ENCODE peak calls at places on chromosomes 6 and 20, in eight cellular contexts. O is left lung, B is ovary, C is IMR-90, F is brain microvascular endothelial cell, U is choroid plexus epithelial cell, Q is Peyer's patch, K is fibroblast of the aortic adventitia. L is an unnamed sample.

GRCh38 chr20:6835609-6836008 is 68.1 kb downstream of the BMP2 start:
- DNase-seq in O (no peak), B (no peak), C (no peak), F (no peak), U (no peak), Q (no peak), K (no peak), L (no peak)

GRCh38 chr6:133707456-133707855 is 181.5 kb upstream of the TCF21 start:
- DNase-seq in O (no peak), B (no peak), C (peak; percentile 97), F (peak; percentile 94), U (peak; percentile 91), Q (no peak), K (peak; percentile 86), L (peak; percentile 87)

GRCh38 chr6:27176096-27176495 is 71.4 kb upstream of the PRSS16 start:
- DNase-seq in O (no peak), B (peak; percentile 23), C (peak; percentile 67), F (peak; percentile 28), U (peak; percentile 23), Q (no peak), K (peak; percentile 24), L (peak; percentile 71)

GRCh38 chr6:39182604-39183003 is 46.7 kb downstream of the KCNK5 start:
- DNase-seq in O (no peak), B (no peak), C (no peak), F (no peak), U (no peak), Q (peak; percentile 39), K (no peak), L (no peak)

GRCh38 chr6:106862858-106863257 is 111.7 kb downstream of the CD24 start:
- DNase-seq in O (no peak), B (no peak), C (no peak), F (no peak), U (no peak), Q (no peak), K (no peak), L (no peak)

GRCh38 chr6:169208011-169208410 is 45.6 kb downstream of the THBS2 start:
- DNase-seq in O (no peak), B (no peak), C (no peak), F (no peak), U (no peak), Q (no peak), K (no peak), L (no peak)

GRCh38 chr6:2237001-2237400 is 8.4 kb downstream of the GMDS start:
- DNase-seq in O (no peak), B (no peak), C (peak; percentile 98), F (peak; percentile 36), U (peak; percentile 83), Q (no peak), K (peak; percentile 95), L (peak; percentile 87)

GRCh38 chr20:33119725-33120720 is 40.6 kb downstream of the BPIFB4 start:
- DNase-seq in O (no peak), B (no peak), C (no peak), F (no peak), U (no peak), Q (no peak), K (no peak), L (peak; percentile 11)

GRCh38 chr20:39778847-39779641 is 816.9 kb downstream of the DHX35 start:
- DNase-seq in O (no peak), B (no peak), C (no peak), F (no peak), U (peak; percentile 60), Q (no peak), K (peak; percentile 27), L (peak; percentile 4)

GRCh38 chr20:21968486-21968885 is 263.0 kb downstream of the PAX1 start:
- DNase-seq in O (no peak), B (no peak), C (no peak), F (no peak), U (no peak), Q (no peak), K (no peak), L (no peak)
- TF ChIP-seq CTCF in O (no peak), B (no peak), C (no peak), F (no peak), U (no peak), Q (no peak), K (no peak), L (no peak)

DNA sequence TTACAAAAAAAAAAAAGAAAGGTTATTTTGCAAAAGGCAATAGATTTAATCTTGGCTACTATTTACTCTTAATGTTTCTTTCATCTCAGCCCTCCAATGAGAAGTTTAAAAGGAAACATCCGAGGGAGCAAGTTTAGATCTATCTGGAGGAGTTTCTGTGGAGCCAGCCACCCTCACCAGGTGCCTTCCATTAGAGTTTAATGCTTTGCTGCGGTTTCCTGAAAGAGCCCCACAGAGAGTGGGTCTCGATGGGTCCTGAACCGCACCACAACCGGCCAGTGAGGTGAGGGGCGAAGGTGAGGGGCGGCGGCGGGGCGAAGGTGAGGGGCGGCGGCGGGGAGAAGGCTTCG is 594 bp downstream of the PRKN start:
- DNase-seq in O (no peak), B (no peak), C (no peak), F (no peak), U (peak; percentile 18), Q (no peak), K (peak; percentile 2), L (no peak)
- H3K4me3 ChIP-seq in O (peak overlapping the region; percentile 71), B (peak overlapping the region; percentile 87), C (peak overlapping the region; percentile 69), F (peak overlapping the region; percentile 81), U (peak overlapping the region; percentile 85), Q (peak overlapping the region; percentile 75), K (peak overlapping the region; percentile 88), L (peak overlapping the region; percentile 83)

DNA sequence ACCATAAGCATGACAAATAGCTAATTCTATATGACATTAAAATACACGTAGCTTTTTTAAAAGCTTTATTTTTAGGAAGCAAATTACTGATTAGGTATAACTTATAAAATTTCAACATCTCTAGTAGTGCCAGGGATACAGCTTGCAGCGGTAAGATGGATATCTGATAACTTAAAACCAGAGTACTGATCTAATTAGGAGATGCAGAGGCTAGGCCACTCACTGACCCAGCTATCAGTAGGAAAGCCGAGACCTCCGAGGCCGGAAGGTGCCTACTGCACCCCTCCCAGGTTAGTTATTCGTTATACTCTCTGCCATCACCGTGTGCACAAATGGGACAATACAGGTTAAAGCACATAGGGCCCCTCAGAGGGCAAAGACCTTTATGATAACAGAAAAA is 61.0 kb downstream of the RIPOR2 start:
- DNase-seq in O (no peak), B (no peak), C (no peak), F (no peak), U (no peak), Q (no peak), K (no peak), L (no peak)
- TF ChIP-seq CTCF in O (no peak), B (no peak), C (no peak), F (no peak), U (no peak), Q (no peak), K (no peak), L (no peak)

GRCh38 chr20:41034239-41034638 is 5.6 kb downstream of the TOP1 start:
- DNase-seq in O (no peak), B (no peak), C (no peak), F (no peak), U (no peak), Q (no peak), K (no peak), L (no peak)
- H3K4me3 ChIP-seq in O (no peak overlapping the region), B (no peak overlapping the region), C (no peak overlapping the region), F (no peak overlapping the region), U (no peak overlapping the region), Q (no peak overlapping the region), K (no peak overlapping the region), L (no peak overlapping the region)

GRCh38 chr6:92122746-92123145 is 1296.6 kb downstream of the EPHA7 start:
- DNase-seq in O (no peak), B (no peak), C (peak; percentile 1), F (no peak), U (peak; percentile 13), Q (no peak), K (no peak), L (no peak)
- TF ChIP-seq CTCF in O (peak; percentile 18), B (no peak), C (peak; percentile 35), F (peak; percentile 31), U (peak; percentile 25), Q (no peak), K (no peak), L (no peak)

GRCh38 chr6:13272131-13273046 is 55.9 kb downstream of the TBC1D7 start:
- DNase-seq in O (peak; percentile 89), B (no peak), C (no peak), F (no peak), U (no peak), Q (peak; percentile 91), K (no peak), L (no peak)

GRCh38 chr6:13273931-13274706 is 54.2 kb downstream of the TBC1D7 start:
- DNase-seq in O (peak; percentile 83), B (no peak), C (no peak), F (no peak), U (no peak), Q (peak; percentile 82), K (no peak), L (no peak)

GRCh38 chr6:13273202-13273930 is 55.0 kb downstream of the TBC1D7 start:
- DNase-seq in O (no peak), B (no peak), C (no peak), F (no peak), U (no peak), Q (no peak), K (no peak), L (no peak)

GRCh38 chr6:13267142-13267621 is 61.2 kb downstream of the TBC1D7 start:
- DNase-seq in O (no peak), B (no peak), C (no peak), F (peak; percentile 1), U (peak; percentile 13), Q (no peak), K (peak; percentile 22), L (peak; percentile 75)

DNA sequence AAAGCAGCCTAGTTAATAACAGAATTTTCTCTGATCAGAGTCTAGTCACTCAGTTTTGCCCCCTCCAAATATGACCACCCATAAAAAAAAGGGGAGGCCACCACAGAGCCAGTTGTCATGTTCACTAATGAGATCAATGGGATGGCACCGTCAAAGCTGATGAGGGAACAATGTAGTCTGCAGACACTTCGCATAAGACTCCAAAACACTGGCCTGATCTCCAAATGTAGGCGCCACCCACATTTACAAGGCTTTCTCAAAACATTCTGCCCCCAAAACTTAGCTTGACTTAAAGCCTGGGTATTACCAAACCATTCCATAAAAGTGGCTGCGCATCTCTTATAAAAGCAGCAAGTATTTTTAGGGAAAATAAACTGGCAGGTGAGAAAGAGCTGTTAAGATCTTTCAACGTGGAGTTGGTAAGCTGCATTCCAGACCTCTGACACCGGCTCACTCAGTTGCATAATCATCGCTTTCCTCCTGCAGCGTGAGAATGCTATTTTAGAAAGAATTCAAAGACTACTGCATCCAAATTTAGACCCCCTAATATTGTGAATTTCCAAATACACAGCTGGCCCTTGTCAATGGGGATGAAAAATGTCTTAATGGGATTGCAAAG is 59.3 kb downstream of the TBC1D7 start:
- DNase-seq in O (no peak), B (no peak), C (peak; percentile 44), F (peak; percentile 40), U (peak; percentile 87), Q (no peak), K (peak; percentile 69), L (peak; percentile 69)
- H3K4me3 ChIP-seq in O (no peak overlapping the region), B (no peak overlapping the region), C (no peak overlapping the region), F (no peak overlapping the region), U (no peak overlapping the region), Q (no peak overlapping the region), K (no peak overlapping the region), L (no peak overlapping the region)

DNA sequence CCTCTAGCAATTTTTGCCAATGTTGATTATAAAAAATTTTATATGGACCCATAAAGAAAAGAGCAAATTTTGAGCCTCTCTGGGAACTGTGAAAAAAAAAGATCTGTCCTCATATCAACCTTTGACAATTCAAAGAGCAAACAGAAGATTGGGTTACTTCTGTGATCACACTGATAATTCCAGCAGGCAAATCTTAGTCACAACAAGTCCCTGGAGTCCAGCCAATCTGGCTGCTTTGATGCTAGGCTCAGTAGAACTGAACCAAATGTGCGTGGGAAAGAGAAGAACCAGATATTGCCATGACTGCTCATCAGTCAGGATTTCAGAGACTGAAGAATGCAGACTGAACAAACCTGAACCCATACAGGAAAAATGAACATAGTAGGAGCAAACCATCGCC is 438.4 kb upstream of the FLRT3 start:
- DNase-seq in O (no peak), B (no peak), C (no peak), F (peak; percentile 98), U (peak; percentile 95), Q (peak; percentile 58), K (peak; percentile 41), L (peak; percentile 86)
- TF ChIP-seq CTCF in O (no peak), B (no peak), C (no peak), F (no peak), U (no peak), Q (no peak), K (no peak), L (no peak)

L was measured in foreskin fibroblast.